ENCODE peak calls at places on chromosomes 2 and 18, in six cellular contexts. One of them, this sample, is unnamed.

GRCh38 chr2:70123051-70123828 is 36.0 kb downstream of the PCBP1 start:
- DNase-seq in nephron progenitor cell: peak
- DNase-seq in CD4-positive, alpha-beta T cell: no peak
- DNase-seq in endothelial cell: no peak
- DNase-seq in bronchial epithelial cell: no peak
- DNase-seq in psoas muscle: peak
- DNase-seq in this sample: no peak

GRCh38 chr2:218216336-218216673 is 684 bp upstream of the ARPC2 start:
- DNase-seq in nephron progenitor cell: no peak
- DNase-seq in CD4-positive, alpha-beta T cell: no peak
- DNase-seq in endothelial cell: no peak
- DNase-seq in bronchial epithelial cell: no peak
- DNase-seq in psoas muscle: peak
- DNase-seq in this sample: no peak

GRCh38 chr2:240232961-240233890 is 92.8 kb upstream of the OTOS start:
- DNase-seq in nephron progenitor cell: peak
- DNase-seq in CD4-positive, alpha-beta T cell: peak
- DNase-seq in endothelial cell: peak
- DNase-seq in bronchial epithelial cell: peak
- DNase-seq in psoas muscle: peak
- DNase-seq in this sample: peak

GRCh38 chr2:74834806-74835755 is 1.2 kb downstream of the HK2 start:
- DNase-seq in nephron progenitor cell: peak
- DNase-seq in CD4-positive, alpha-beta T cell: peak
- DNase-seq in endothelial cell: peak
- DNase-seq in bronchial epithelial cell: peak
- DNase-seq in psoas muscle: peak
- DNase-seq in this sample: peak

GRCh38 chr2:239677455-239678185 is 276.8 kb upstream of the HDAC4 start:
- DNase-seq in nephron progenitor cell: no peak
- DNase-seq in CD4-positive, alpha-beta T cell: no peak
- DNase-seq in endothelial cell: no peak
- DNase-seq in bronchial epithelial cell: no peak
- DNase-seq in psoas muscle: no peak
- DNase-seq in this sample: no peak

GRCh38 chr2:234863043-234863934 is 88.5 kb upstream of the SH3BP4 start:
- DNase-seq in nephron progenitor cell: no peak
- DNase-seq in CD4-positive, alpha-beta T cell: no peak
- DNase-seq in endothelial cell: no peak
- DNase-seq in bronchial epithelial cell: peak
- DNase-seq in psoas muscle: peak
- DNase-seq in this sample: no peak

GRCh38 chr2:173326806-173327205 is 27.9 kb upstream of the CDCA7 start:
- DNase-seq in nephron progenitor cell: no peak
- DNase-seq in CD4-positive, alpha-beta T cell: no peak
- DNase-seq in endothelial cell: no peak
- DNase-seq in bronchial epithelial cell: no peak
- DNase-seq in psoas muscle: no peak
- DNase-seq in this sample: no peak

GRCh38 chr18:57747809-57748680 is 55.1 kb downstream of the ATP8B1 start:
- DNase-seq in nephron progenitor cell: no peak
- DNase-seq in CD4-positive, alpha-beta T cell: no peak
- DNase-seq in endothelial cell: no peak
- DNase-seq in bronchial epithelial cell: no peak
- DNase-seq in psoas muscle: no peak
- DNase-seq in this sample: no peak

GRCh38 chr2:26885651-26886329 is 37.9 kb downstream of the DPYSL5 start:
- DNase-seq in nephron progenitor cell: no peak
- DNase-seq in CD4-positive, alpha-beta T cell: no peak
- DNase-seq in endothelial cell: no peak
- DNase-seq in bronchial epithelial cell: no peak
- DNase-seq in psoas muscle: no peak
- DNase-seq in this sample: no peak

GRCh38 chr2:144583362-144583692 is 63.4 kb upstream of the ZEB2 start:
- DNase-seq in nephron progenitor cell: no peak
- DNase-seq in CD4-positive, alpha-beta T cell: no peak
- DNase-seq in endothelial cell: no peak
- DNase-seq in bronchial epithelial cell: no peak
- DNase-seq in psoas muscle: no peak
- DNase-seq in this sample: no peak

GRCh38 chr18:44636241-44636640 is 44.4 kb upstream of the SETBP1 start:
- DNase-seq in nephron progenitor cell: no peak
- DNase-seq in CD4-positive, alpha-beta T cell: no peak
- DNase-seq in endothelial cell: no peak
- DNase-seq in bronchial epithelial cell: no peak
- DNase-seq in psoas muscle: no peak
- DNase-seq in this sample: peak

GRCh38 chr18:64333584-64333983 is 184.7 kb upstream of the LINC00305 start:
- DNase-seq in nephron progenitor cell: no peak
- DNase-seq in CD4-positive, alpha-beta T cell: no peak
- DNase-seq in endothelial cell: no peak
- DNase-seq in bronchial epithelial cell: no peak
- DNase-seq in psoas muscle: no peak
- DNase-seq in this sample: no peak

GRCh38 chr2:122749347-122749850 is 993.9 kb downstream of the TSN start:
- DNase-seq in nephron progenitor cell: no peak
- DNase-seq in CD4-positive, alpha-beta T cell: no peak
- DNase-seq in endothelial cell: no peak
- DNase-seq in bronchial epithelial cell: peak
- DNase-seq in psoas muscle: no peak
- DNase-seq in this sample: no peak

GRCh38 chr2:183951636-183952035 is 646.7 kb upstream of the ZNF804A start:
- DNase-seq in nephron progenitor cell: no peak
- DNase-seq in CD4-positive, alpha-beta T cell: no peak
- DNase-seq in endothelial cell: no peak
- DNase-seq in bronchial epithelial cell: peak
- DNase-seq in psoas muscle: no peak
- DNase-seq in this sample: no peak

GRCh38 chr2:160309585-160309984 is 109.5 kb upstream of the ITGB6 start:
- DNase-seq in nephron progenitor cell: no peak
- DNase-seq in CD4-positive, alpha-beta T cell: no peak
- DNase-seq in endothelial cell: no peak
- DNase-seq in bronchial epithelial cell: peak
- DNase-seq in psoas muscle: no peak
- DNase-seq in this sample: no peak

GRCh38 chr2:9665903-9666302 is 35.1 kb upstream of the YWHAQ start:
- DNase-seq in nephron progenitor cell: no peak
- DNase-seq in CD4-positive, alpha-beta T cell: no peak
- DNase-seq in endothelial cell: no peak
- DNase-seq in bronchial epithelial cell: peak
- DNase-seq in psoas muscle: no peak
- DNase-seq in this sample: no peak

GRCh38 chr2:191217580-191217979 is 27.6 kb upstream of the MYO1B start:
- DNase-seq in nephron progenitor cell: no peak
- DNase-seq in CD4-positive, alpha-beta T cell: no peak
- DNase-seq in endothelial cell: no peak
- DNase-seq in bronchial epithelial cell: peak
- DNase-seq in psoas muscle: no peak
- DNase-seq in this sample: no peak

GRCh38 chr2:215784371-215784783 is 229.0 kb downstream of the MREG start:
- DNase-seq in nephron progenitor cell: no peak
- DNase-seq in CD4-positive, alpha-beta T cell: no peak
- DNase-seq in endothelial cell: no peak
- DNase-seq in bronchial epithelial cell: no peak
- DNase-seq in psoas muscle: no peak
- DNase-seq in this sample: no peak

GRCh38 chr2:9680082-9680481 is 49.3 kb upstream of the YWHAQ start:
- DNase-seq in nephron progenitor cell: no peak
- DNase-seq in CD4-positive, alpha-beta T cell: no peak
- DNase-seq in endothelial cell: no peak
- DNase-seq in bronchial epithelial cell: no peak
- DNase-seq in psoas muscle: no peak
- DNase-seq in this sample: no peak

GRCh38 chr2:170208967-170209366 is 31.0 kb downstream of the MYO3B start:
- DNase-seq in nephron progenitor cell: no peak
- DNase-seq in CD4-positive, alpha-beta T cell: no peak
- DNase-seq in endothelial cell: no peak
- DNase-seq in bronchial epithelial cell: no peak
- DNase-seq in psoas muscle: no peak
- DNase-seq in this sample: no peak

GRCh38 chr2:102103992-102104871 is 38.3 kb upstream of the IL1R1 start:
- DNase-seq in nephron progenitor cell: no peak
- DNase-seq in CD4-positive, alpha-beta T cell: peak
- DNase-seq in endothelial cell: no peak
- DNase-seq in bronchial epithelial cell: peak
- DNase-seq in psoas muscle: peak
- DNase-seq in this sample: peak

GRCh38 chr2:96823203-96823602 is 7.1 kb downstream of the CNNM3 start:
- DNase-seq in nephron progenitor cell: no peak
- DNase-seq in CD4-positive, alpha-beta T cell: no peak
- DNase-seq in endothelial cell: no peak
- DNase-seq in bronchial epithelial cell: no peak
- DNase-seq in psoas muscle: peak
- DNase-seq in this sample: no peak

GRCh38 chr18:9348079-9348671 is 13.6 kb downstream of the TWSG1 start:
- DNase-seq in nephron progenitor cell: no peak
- DNase-seq in CD4-positive, alpha-beta T cell: no peak
- DNase-seq in endothelial cell: no peak
- DNase-seq in bronchial epithelial cell: no peak
- DNase-seq in psoas muscle: no peak
- DNase-seq in this sample: peak

GRCh38 chr2:21155365-21156136 is 31.8 kb downstream of the TDRD15 start:
- DNase-seq in nephron progenitor cell: no peak
- DNase-seq in CD4-positive, alpha-beta T cell: no peak
- DNase-seq in endothelial cell: no peak
- DNase-seq in bronchial epithelial cell: peak
- DNase-seq in psoas muscle: no peak
- DNase-seq in this sample: no peak

GRCh38 chr2:15797946-15798281 is 142.4 kb upstream of the MYCN start:
- DNase-seq in nephron progenitor cell: no peak
- DNase-seq in CD4-positive, alpha-beta T cell: no peak
- DNase-seq in endothelial cell: no peak
- DNase-seq in bronchial epithelial cell: no peak
- DNase-seq in psoas muscle: no peak
- DNase-seq in this sample: no peak

GRCh38 chr2:74374509-74375205 is 5.5 kb downstream of the DCTN1 start:
- DNase-seq in nephron progenitor cell: peak
- DNase-seq in CD4-positive, alpha-beta T cell: no peak
- DNase-seq in endothelial cell: peak
- DNase-seq in bronchial epithelial cell: peak
- DNase-seq in psoas muscle: peak
- DNase-seq in this sample: no peak

GRCh38 chr18:22188551-22189267 is 19.3 kb downstream of the GATA6 start:
- DNase-seq in nephron progenitor cell: no peak
- DNase-seq in CD4-positive, alpha-beta T cell: no peak
- DNase-seq in endothelial cell: no peak
- DNase-seq in bronchial epithelial cell: no peak
- DNase-seq in psoas muscle: no peak
- DNase-seq in this sample: no peak

GRCh38 chr18:22639626-22640025 is 221.9 kb upstream of the CTAGE1 start:
- DNase-seq in nephron progenitor cell: no peak
- DNase-seq in CD4-positive, alpha-beta T cell: no peak
- DNase-seq in endothelial cell: no peak
- DNase-seq in bronchial epithelial cell: no peak
- DNase-seq in psoas muscle: no peak
- DNase-seq in this sample: no peak

GRCh38 chr2:23803965-23804542 is 122.9 kb downstream of the ATAD2B start:
- DNase-seq in nephron progenitor cell: no peak
- DNase-seq in CD4-positive, alpha-beta T cell: no peak
- DNase-seq in endothelial cell: peak
- DNase-seq in bronchial epithelial cell: peak
- DNase-seq in psoas muscle: peak
- DNase-seq in this sample: no peak
- TF ChIP-seq CTCF in nephron progenitor cell: peak
- TF ChIP-seq CTCF in CD4-positive, alpha-beta T cell: no peak
- TF ChIP-seq CTCF in endothelial cell: no peak
- TF ChIP-seq CTCF in bronchial epithelial cell: peak
- TF ChIP-seq CTCF in psoas muscle: peak
- TF ChIP-seq CTCF in this sample: peak

DNA sequence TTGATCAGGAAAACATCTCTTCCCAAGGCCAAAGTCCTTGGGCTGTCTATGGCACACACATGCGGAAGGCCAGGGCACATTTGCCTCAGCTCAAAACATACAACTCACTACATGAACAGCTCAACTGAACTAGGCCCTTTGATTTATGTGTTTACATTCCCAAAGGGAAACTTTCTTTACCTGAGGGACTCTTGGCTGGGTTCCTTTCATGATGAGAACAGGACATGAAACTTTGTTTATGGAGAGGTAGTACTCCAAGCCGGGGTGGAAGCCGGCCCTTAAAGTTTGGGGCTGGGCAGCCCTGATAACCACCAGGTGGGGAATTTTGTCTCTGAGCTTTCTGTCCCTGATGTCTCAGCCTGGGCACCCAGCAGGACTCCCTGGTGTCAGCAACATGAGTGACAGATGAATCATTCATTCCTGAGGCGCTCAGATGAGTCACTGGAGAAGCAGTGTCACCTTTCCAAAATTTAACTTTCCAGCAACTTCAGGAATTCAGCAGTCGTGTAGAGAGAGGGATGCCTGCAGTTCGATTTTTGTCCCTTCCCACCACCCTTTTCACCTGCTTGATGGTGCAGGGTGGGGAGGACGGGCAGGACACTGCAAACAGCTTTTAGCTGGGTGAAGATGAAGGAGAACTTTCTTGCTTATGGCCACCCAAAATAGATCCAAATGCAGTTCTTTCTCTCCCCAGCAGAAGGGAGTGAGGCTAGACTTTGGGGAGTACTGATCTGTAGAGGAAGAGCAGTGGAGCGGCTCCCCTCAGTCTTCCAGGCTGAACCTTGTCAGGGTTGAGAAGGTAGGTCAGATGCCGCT is 331.6 kb downstream of the DYSF start:
- DNase-seq in nephron progenitor cell: no peak
- DNase-seq in CD4-positive, alpha-beta T cell: no peak
- DNase-seq in endothelial cell: no peak
- DNase-seq in bronchial epithelial cell: peak
- DNase-seq in psoas muscle: no peak
- DNase-seq in this sample: peak
- TF ChIP-seq CTCF in nephron progenitor cell: no peak
- TF ChIP-seq CTCF in CD4-positive, alpha-beta T cell: no peak
- TF ChIP-seq CTCF in endothelial cell: no peak
- TF ChIP-seq CTCF in bronchial epithelial cell: no peak
- TF ChIP-seq CTCF in psoas muscle: peak
- TF ChIP-seq CTCF in this sample: no peak

GRCh38 chr2:40844353-40845277 is 392.7 kb upstream of the SLC8A1 start:
- DNase-seq in nephron progenitor cell: no peak
- DNase-seq in CD4-positive, alpha-beta T cell: no peak
- DNase-seq in endothelial cell: no peak
- DNase-seq in bronchial epithelial cell: peak
- DNase-seq in psoas muscle: no peak
- DNase-seq in this sample: no peak
- TF ChIP-seq CTCF in nephron progenitor cell: no peak
- TF ChIP-seq CTCF in CD4-positive, alpha-beta T cell: no peak
- TF ChIP-seq CTCF in endothelial cell: peak
- TF ChIP-seq CTCF in bronchial epithelial cell: peak
- TF ChIP-seq CTCF in psoas muscle: no peak
- TF ChIP-seq CTCF in this sample: no peak

DNA sequence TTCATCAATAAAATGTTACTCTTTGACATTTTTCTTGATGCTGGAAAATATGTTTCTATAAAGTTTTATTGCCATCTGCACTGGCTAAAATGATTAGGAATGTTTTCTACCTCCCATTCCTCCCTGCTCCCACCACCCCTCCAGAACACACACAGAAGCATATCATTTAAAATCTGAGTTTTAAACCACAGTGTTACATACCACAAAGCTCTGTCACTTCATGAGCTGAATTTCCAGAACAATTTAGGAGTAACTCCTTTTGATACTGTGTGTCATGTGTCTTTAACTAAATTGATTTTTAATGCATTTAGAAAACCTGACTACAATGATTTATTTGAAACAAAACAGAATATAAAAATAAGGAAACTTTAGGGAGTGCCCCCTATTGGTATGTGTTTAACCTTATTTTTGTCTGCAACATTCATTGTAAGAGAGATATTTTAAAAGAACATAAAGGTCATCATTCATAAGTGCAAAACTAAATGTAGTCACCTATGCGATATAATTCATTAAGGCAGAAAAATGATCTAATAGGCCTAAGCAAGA is 52.0 kb downstream of the FEZ2 start:
- DNase-seq in nephron progenitor cell: no peak
- DNase-seq in CD4-positive, alpha-beta T cell: no peak
- DNase-seq in endothelial cell: no peak
- DNase-seq in bronchial epithelial cell: no peak
- DNase-seq in psoas muscle: no peak
- DNase-seq in this sample: no peak
- TF ChIP-seq CTCF in nephron progenitor cell: no peak
- TF ChIP-seq CTCF in CD4-positive, alpha-beta T cell: no peak
- TF ChIP-seq CTCF in endothelial cell: no peak
- TF ChIP-seq CTCF in bronchial epithelial cell: no peak
- TF ChIP-seq CTCF in psoas muscle: no peak
- TF ChIP-seq CTCF in this sample: no peak